ENCODE peak calls at places on chromosomes 7 and 10, in five cellular contexts. O is A172; L is amygdala; X is A549; N is activated gamma-delta T cell treated with anti-CD3 and anti-CD28 coated beads, Interleukin-2, amount 50 U/mL, for 16 hours. Z is an unnamed sample.

GRCh38 chr10:54904833-54905232 is 103.8 kb upstream of the PCDH15 start:
- DNase-seq in O (no peak), L (no peak), X (no peak), N (no peak), Z (no peak)

GRCh38 chr10:95229724-95230627 is 35.9 kb downstream of the ACSM6 start:
- DNase-seq in O (peak), L (no peak), X (peak), N (no peak), Z (no peak)

GRCh38 chr10:16828731-16829175 is 11.5 kb upstream of the RSU1 start:
- DNase-seq in O (peak), L (no peak), X (no peak), N (no peak), Z (no peak)

GRCh38 chr10:7649673-7650330 is 17.0 kb downstream of the ITIH5 start:
- DNase-seq in O (peak), L (no peak), X (no peak), N (no peak), Z (no peak)

GRCh38 chr10:60575105-60575504 is 185.4 kb upstream of the ANK3 start:
- DNase-seq in O (no peak), L (no peak), X (no peak), N (no peak), Z (no peak)

GRCh38 chr10:35011771-35012191 is 78.4 kb downstream of the CUL2 start:
- DNase-seq in O (peak), L (no peak), X (no peak), N (no peak), Z (no peak)

GRCh38 chr10:43938810-43939209 is 290.1 kb upstream of the ZNF32 start:
- DNase-seq in O (no peak), L (no peak), X (no peak), N (no peak), Z (no peak)

GRCh38 chr7:82054544-82054943 is 284.7 kb upstream of the HGF start:
- DNase-seq in O (no peak), L (no peak), X (no peak), N (no peak), Z (no peak)

GRCh38 chr10:13658864-13659685 is 72.3 kb downstream of the PRPF18 start:
- DNase-seq in O (no peak), L (peak), X (no peak), N (no peak), Z (no peak)

GRCh38 chr10:114680557-114681117 is 22.6 kb upstream of the ABLIM1 start:
- DNase-seq in O (no peak), L (no peak), X (no peak), N (no peak), Z (no peak)

GRCh38 chr10:734481-734880 is 45.0 kb upstream of the DIP2C start:
- DNase-seq in O (no peak), L (no peak), X (no peak), N (no peak), Z (no peak)

GRCh38 chr10:59323036-59323459 is 39.3 kb downstream of the FAM13C start:
- DNase-seq in O (no peak), L (no peak), X (no peak), N (no peak), Z (peak)

GRCh38 chr10:45373003-45373782 is 823 bp upstream of the ALOX5 start:
- DNase-seq in O (no peak), L (no peak), X (no peak), N (no peak), Z (no peak)

GRCh38 chr10:51090190-51090589 is 15.9 kb downstream of the PRKG1 start:
- DNase-seq in O (no peak), L (no peak), X (no peak), N (no peak), Z (no peak)

GRCh38 chr10:113459672-113460280 is 93.1 kb upstream of the HABP2 start:
- DNase-seq in O (no peak), L (no peak), X (no peak), N (no peak), Z (no peak)

GRCh38 chr10:29317027-29317420 is 28.2 kb downstream of the LYZL1 start:
- DNase-seq in O (no peak), L (no peak), X (no peak), N (no peak), Z (no peak)